ENCODE peak calls at places on chromosome 2, in six cellular contexts. U is AG09309, G is uterus, M is pancreas, H is spleen, P is foreskin fibroblast. Q is an unnamed sample.

GRCh38 chr2:156687715-156688114 is 251.5 kb downstream of the GPD2 start:
- DNase-seq in U (no peak), G (no peak), M (no peak), H (no peak), P (peak; percentile 2), Q (no peak)

GRCh38 chr2:28658369-28658768 is 93.3 kb upstream of the PPP1CB start:
- DNase-seq in U (no peak), G (no peak), M (no peak), H (no peak), P (peak; percentile 81), Q (no peak)

GRCh38 chr2:33453905-33454479 is 22.5 kb upstream of the RASGRP3 start:
- DNase-seq in U (no peak), G (no peak), M (no peak), H (no peak), P (no peak), Q (no peak)

GRCh38 chr2:190695739-190696138 is 46.9 kb downstream of the NAB1 start:
- DNase-seq in U (no peak), G (no peak), M (no peak), H (no peak), P (peak; percentile 31), Q (no peak)

GRCh38 chr2:152307863-152308262 is 27.1 kb upstream of the FMNL2 start:
- DNase-seq in U (no peak), G (no peak), M (no peak), H (no peak), P (no peak), Q (no peak)

GRCh38 chr2:158144914-158145625 is 43.4 kb downstream of the UPP2 start:
- DNase-seq in U (no peak), G (no peak), M (no peak), H (no peak), P (no peak), Q (no peak)

GRCh38 chr2:147630585-147630984 is 214.2 kb upstream of the ACVR2A start:
- DNase-seq in U (no peak), G (no peak), M (no peak), H (no peak), P (no peak), Q (no peak)

GRCh38 chr2:239391286-239392071 is 9.3 kb downstream of the HDAC4 start:
- DNase-seq in U (no peak), G (no peak), M (no peak), H (peak; percentile 55), P (no peak), Q (no peak)

GRCh38 chr2:165698621-165698946 is 95.5 kb downstream of the GALNT3 start:
- DNase-seq in U (peak; percentile 21), G (peak; percentile 19), M (no peak), H (no peak), P (peak; percentile 76), Q (no peak)

GRCh38 chr2:165699931-165700330 is 94.1 kb downstream of the GALNT3 start:
- DNase-seq in U (no peak), G (no peak), M (no peak), H (no peak), P (no peak), Q (no peak)

GRCh38 chr2:165700511-165700910 is 93.5 kb downstream of the GALNT3 start:
- DNase-seq in U (no peak), G (no peak), M (no peak), H (no peak), P (no peak), Q (no peak)

GRCh38 chr2:165693838-165694237 is 100.2 kb downstream of the GALNT3 start:
- DNase-seq in U (no peak), G (no peak), M (no peak), H (no peak), P (no peak), Q (no peak)

DNA sequence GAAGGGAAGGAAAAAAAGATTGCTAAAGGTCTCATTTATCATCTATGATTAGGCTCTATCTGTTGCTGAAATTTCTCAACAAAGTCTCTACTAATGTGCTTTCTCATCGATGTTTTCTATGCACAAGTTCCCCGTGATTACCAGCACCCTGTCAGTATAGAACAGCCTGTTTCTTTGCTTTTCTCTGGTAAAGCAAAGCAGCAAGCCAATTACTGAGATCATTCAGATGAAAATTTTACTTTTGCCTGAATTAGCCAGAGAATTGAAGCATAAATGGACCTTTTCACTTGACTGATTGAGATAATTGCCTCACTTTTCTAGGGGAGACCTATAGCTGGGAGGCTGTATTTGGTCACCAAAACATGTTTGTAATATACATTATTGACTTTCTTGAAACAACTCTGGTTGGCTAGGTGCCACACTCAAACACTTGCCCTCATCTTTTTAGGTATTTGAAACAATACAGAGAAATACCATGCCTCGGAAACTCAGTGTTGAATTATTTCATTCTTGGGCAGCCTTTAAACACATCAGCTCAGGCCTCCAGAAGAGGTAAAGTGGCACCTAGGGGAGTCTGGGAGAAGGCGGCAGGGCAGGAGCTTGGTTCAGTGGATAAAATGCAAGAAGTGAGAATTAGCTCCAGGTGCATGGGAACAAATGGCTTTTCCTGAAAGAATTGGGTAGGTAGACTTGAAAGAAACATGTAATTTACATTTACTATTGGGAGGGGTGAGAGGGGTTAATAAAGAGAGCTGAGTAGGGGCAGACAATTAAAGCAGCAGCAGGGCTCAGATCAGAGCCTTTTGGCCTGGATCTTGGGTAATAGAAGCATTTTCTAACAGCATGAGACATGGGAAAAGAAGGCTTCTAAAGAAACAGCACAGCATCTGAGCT is 96.1 kb downstream of the GALNT3 start:
- DNase-seq in U (no peak), G (no peak), M (no peak), H (no peak), P (no peak), Q (no peak)
- TF ChIP-seq CTCF in U (no peak), G (no peak), M (no peak), H (no peak), P (no peak), Q (no peak)

DNA sequence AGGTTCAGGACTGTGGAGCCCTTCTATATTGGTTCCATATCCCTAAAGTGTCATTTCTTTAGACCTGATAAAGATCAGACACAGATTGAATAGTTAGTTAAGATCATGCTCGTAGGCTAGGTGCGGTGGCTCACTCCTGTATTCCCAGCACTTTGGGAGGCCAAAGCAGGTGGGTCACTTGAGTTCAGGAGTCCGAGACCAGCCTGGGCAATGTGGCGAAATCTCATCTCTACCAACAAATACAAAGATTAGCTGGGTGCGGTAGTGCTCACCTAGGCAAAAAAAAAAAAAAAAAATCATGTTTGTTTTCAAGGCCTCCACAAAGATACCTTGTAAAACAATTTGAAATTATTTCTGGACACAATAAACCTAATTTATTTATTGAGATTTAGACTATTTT is 4.6 kb upstream of the ANKAR start:
- DNase-seq in U (no peak), G (no peak), M (no peak), H (no peak), P (no peak), Q (no peak)
- TF ChIP-seq CTCF in U (no peak), G (no peak), M (no peak), H (no peak), P (no peak), Q (no peak)

GRCh38 chr2:3940661-3941060 is 237.3 kb downstream of the DCDC2C start:
- DNase-seq in U (no peak), G (no peak), M (no peak), H (no peak), P (no peak), Q (peak; percentile 32)
- TF ChIP-seq CTCF in U (no peak), G (no peak), M (no peak), H (no peak), P (no peak), Q (no peak)

GRCh38 chr2:181058378-181059269 is 78.2 kb downstream of the UBE2E3 start:
- DNase-seq in U (no peak), G (no peak), M (peak; percentile 4), H (no peak), P (peak; percentile 42), Q (no peak)
- TF ChIP-seq CTCF in U (peak; percentile 53), G (no peak), M (peak; percentile 39), H (peak; percentile 59), P (peak; percentile 38), Q (peak; percentile 74)

GRCh38 chr2:74886811-74887210 is 52.9 kb downstream of the HK2 start:
- DNase-seq in U (no peak), G (no peak), M (no peak), H (no peak), P (no peak), Q (no peak)
- TF ChIP-seq CTCF in U (no peak), G (no peak), M (no peak), H (no peak), P (no peak), Q (no peak)

GRCh38 chr2:174581543-174581942 is 16.1 kb downstream of the WIPF1 start:
- DNase-seq in U (no peak), G (no peak), M (no peak), H (no peak), P (no peak), Q (no peak)
- TF ChIP-seq CTCF in U (no peak), G (no peak), M (no peak), H (no peak), P (no peak), Q (no peak)

GRCh38 chr2:215787565-215788178 is 225.7 kb downstream of the MREG start:
- DNase-seq in U (no peak), G (no peak), M (no peak), H (no peak), P (no peak), Q (no peak)
- TF ChIP-seq CTCF in U (no peak), G (no peak), M (no peak), H (no peak), P (no peak), Q (no peak)

GRCh38 chr2:119205001-119205669 is 18.5 kb upstream of the STEAP3 start:
- DNase-seq in U (no peak), G (no peak), M (no peak), H (peak; percentile 62), P (no peak), Q (no peak)

GRCh38 chr2:119207447-119207846 is 16.2 kb upstream of the STEAP3 start:
- DNase-seq in U (no peak), G (no peak), M (no peak), H (peak; percentile 33), P (no peak), Q (no peak)

GRCh38 chr2:119206201-119206600 is 17.4 kb upstream of the STEAP3 start:
- DNase-seq in U (no peak), G (no peak), M (no peak), H (no peak), P (no peak), Q (no peak)

GRCh38 chr2:119212139-119212800 is 11.4 kb upstream of the STEAP3 start:
- DNase-seq in U (no peak), G (no peak), M (no peak), H (peak; percentile 74), P (no peak), Q (no peak)

GRCh38 chr2:119208791-119209203 is 14.8 kb upstream of the STEAP3 start:
- DNase-seq in U (no peak), G (no peak), M (no peak), H (peak; percentile 55), P (no peak), Q (no peak)
- TF ChIP-seq CTCF in U (no peak), G (no peak), M (no peak), H (no peak), P (no peak), Q (no peak)

Q was measured in D721Med.